ENCODE peak calls at places on chromosome 11, in four cellular contexts. One of them, this sample, is unnamed.

GRCh38 chr11:1653541-1654387 is 24.2 kb downstream of the KRTAP5-5 start:
- DNase-seq in left ventricle myocardium inferior: no peak
- DNase-seq in tibial nerve: no peak
- DNase-seq in sigmoid colon: no peak
- DNase-seq in this sample: no peak

GRCh38 chr11:111514216-111515031 is at the start of gene HOATZ:
- DNase-seq in left ventricle myocardium inferior: no peak
- DNase-seq in tibial nerve: no peak
- DNase-seq in sigmoid colon: no peak
- DNase-seq in this sample: no peak

GRCh38 chr11:55714982-55715888 is 53.2 kb downstream of the OR4C6 start:
- DNase-seq in left ventricle myocardium inferior: no peak
- DNase-seq in tibial nerve: no peak
- DNase-seq in sigmoid colon: no peak
- DNase-seq in this sample: no peak

GRCh38 chr11:6353367-6353987 is 33.2 kb upstream of the CAVIN3 start:
- DNase-seq in left ventricle myocardium inferior: peak
- DNase-seq in tibial nerve: peak
- DNase-seq in sigmoid colon: peak
- DNase-seq in this sample: peak

GRCh38 chr11:65431452-65432132 is 9.0 kb downstream of the NEAT1 start:
- DNase-seq in left ventricle myocardium inferior: no peak
- DNase-seq in tibial nerve: no peak
- DNase-seq in sigmoid colon: no peak
- DNase-seq in this sample: no peak

GRCh38 chr11:2787816-2788750 is 88.3 kb upstream of the KCNQ1OT1 start:
- DNase-seq in left ventricle myocardium inferior: peak
- DNase-seq in tibial nerve: no peak
- DNase-seq in sigmoid colon: peak
- DNase-seq in this sample: peak

GRCh38 chr11:12284321-12285050 is 92.9 kb upstream of the PARVA start:
- DNase-seq in left ventricle myocardium inferior: no peak
- DNase-seq in tibial nerve: peak
- DNase-seq in sigmoid colon: no peak
- DNase-seq in this sample: peak

GRCh38 chr11:115247404-115247803 is 256.8 kb downstream of the CADM1 start:
- DNase-seq in left ventricle myocardium inferior: no peak
- DNase-seq in tibial nerve: no peak
- DNase-seq in sigmoid colon: no peak
- DNase-seq in this sample: no peak

GRCh38 chr11:16252373-16252772 is 104.0 kb downstream of the SOX6 start:
- DNase-seq in left ventricle myocardium inferior: no peak
- DNase-seq in tibial nerve: no peak
- DNase-seq in sigmoid colon: no peak
- DNase-seq in this sample: no peak

GRCh38 chr11:69287968-69288882 is 5.7 kb upstream of the MYEOV start:
- DNase-seq in left ventricle myocardium inferior: no peak
- DNase-seq in tibial nerve: no peak
- DNase-seq in sigmoid colon: no peak
- DNase-seq in this sample: no peak
- H3K4me3 ChIP-seq in left ventricle myocardium inferior: no peak
- H3K4me3 ChIP-seq in tibial nerve: no peak
- H3K4me3 ChIP-seq in sigmoid colon: no peak
- H3K4me3 ChIP-seq in this sample: no peak

GRCh38 chr11:118885319-118885718 is 1.6 kb downstream of the CXCR5 start:
- DNase-seq in left ventricle myocardium inferior: no peak
- DNase-seq in tibial nerve: no peak
- DNase-seq in sigmoid colon: no peak
- DNase-seq in this sample: no peak
- H3K27ac ChIP-seq in left ventricle myocardium inferior: no peak
- H3K27ac ChIP-seq in tibial nerve: no peak
- H3K27ac ChIP-seq in sigmoid colon: peak
- H3K27ac ChIP-seq in this sample: peak

GRCh38 chr11:67646535-67647336 is 3.8 kb downstream of the ACY3 start:
- DNase-seq in left ventricle myocardium inferior: no peak
- DNase-seq in tibial nerve: no peak
- DNase-seq in sigmoid colon: no peak
- DNase-seq in this sample: peak
- H3K4me3 ChIP-seq in left ventricle myocardium inferior: no peak
- H3K4me3 ChIP-seq in tibial nerve: no peak
- H3K4me3 ChIP-seq in sigmoid colon: no peak
- H3K4me3 ChIP-seq in this sample: no peak

DNA sequence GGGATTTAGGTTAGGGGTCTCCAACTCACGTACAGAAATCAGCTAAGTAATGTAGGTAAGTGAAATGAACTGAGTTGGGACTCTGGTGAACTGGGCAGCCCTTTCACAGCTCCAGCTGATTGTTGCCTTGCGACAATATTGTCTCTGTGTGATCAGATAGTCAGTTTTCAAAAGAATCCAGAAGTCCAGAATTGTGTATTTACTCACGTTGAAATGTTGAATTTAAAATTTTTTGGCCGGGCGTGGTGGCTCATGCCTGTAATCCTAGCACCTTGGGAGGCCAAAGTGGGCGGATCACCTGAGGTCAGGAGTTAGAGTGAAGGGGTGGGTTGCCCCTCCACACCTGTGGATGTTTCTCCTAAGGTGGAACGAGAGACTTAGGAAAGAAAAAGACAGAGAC is 18.8 kb upstream of the WDR74 start:
- DNase-seq in left ventricle myocardium inferior: no peak
- DNase-seq in tibial nerve: no peak
- DNase-seq in sigmoid colon: no peak
- DNase-seq in this sample: no peak
- H3K27ac ChIP-seq in left ventricle myocardium inferior: no peak
- H3K27ac ChIP-seq in tibial nerve: no peak
- H3K27ac ChIP-seq in sigmoid colon: no peak
- H3K27ac ChIP-seq in this sample: no peak

GRCh38 chr11:60971520-60971919 is at the start of gene CD6:
- DNase-seq in left ventricle myocardium inferior: no peak
- DNase-seq in tibial nerve: no peak
- DNase-seq in sigmoid colon: no peak
- DNase-seq in this sample: no peak

GRCh38 chr11:60973699-60974098 is 2.2 kb downstream of the CD6 start:
- DNase-seq in left ventricle myocardium inferior: no peak
- DNase-seq in tibial nerve: no peak
- DNase-seq in sigmoid colon: no peak
- DNase-seq in this sample: no peak

GRCh38 chr11:60972182-60973030 is 926 bp downstream of the CD6 start:
- DNase-seq in left ventricle myocardium inferior: no peak
- DNase-seq in tibial nerve: no peak
- DNase-seq in sigmoid colon: no peak
- DNase-seq in this sample: no peak

GRCh38 chr11:60977224-60977623 is 5.7 kb downstream of the CD6 start:
- DNase-seq in left ventricle myocardium inferior: no peak
- DNase-seq in tibial nerve: no peak
- DNase-seq in sigmoid colon: no peak
- DNase-seq in this sample: no peak

DNA sequence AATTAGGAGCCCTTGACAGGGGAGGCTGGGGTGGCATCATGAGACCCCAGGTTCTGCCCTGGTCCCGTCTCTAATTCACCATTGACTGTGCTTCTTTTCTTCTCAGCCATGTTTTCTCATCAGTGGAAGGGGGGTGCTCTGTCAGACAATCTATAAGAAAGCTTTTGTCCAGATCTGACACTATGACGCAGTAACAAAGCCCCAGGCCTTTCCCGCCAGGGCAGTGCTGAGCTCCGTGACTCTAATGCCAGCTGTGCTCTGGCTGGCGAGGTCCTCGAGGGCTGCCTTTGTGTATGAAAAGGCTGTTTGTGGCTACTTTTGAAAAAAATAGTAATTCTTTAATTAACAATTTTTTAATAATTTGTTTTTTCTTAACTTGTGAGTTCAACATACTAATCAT is 3.2 kb downstream of the CD6 start:
- DNase-seq in left ventricle myocardium inferior: no peak
- DNase-seq in tibial nerve: no peak
- DNase-seq in sigmoid colon: no peak
- DNase-seq in this sample: no peak
- H3K4me3 ChIP-seq in left ventricle myocardium inferior: no peak
- H3K4me3 ChIP-seq in tibial nerve: no peak
- H3K4me3 ChIP-seq in sigmoid colon: no peak
- H3K4me3 ChIP-seq in this sample: no peak

GRCh38 chr11:96189351-96189750 is 153.6 kb downstream of the MAML2 start:
- DNase-seq in left ventricle myocardium inferior: no peak
- DNase-seq in tibial nerve: no peak
- DNase-seq in sigmoid colon: no peak
- DNase-seq in this sample: no peak

GRCh38 chr11:96188625-96189006 is 154.4 kb downstream of the MAML2 start:
- DNase-seq in left ventricle myocardium inferior: no peak
- DNase-seq in tibial nerve: no peak
- DNase-seq in sigmoid colon: no peak
- DNase-seq in this sample: no peak

GRCh38 chr11:96185220-96185768 is 157.7 kb downstream of the MAML2 start:
- DNase-seq in left ventricle myocardium inferior: no peak
- DNase-seq in tibial nerve: no peak
- DNase-seq in sigmoid colon: no peak
- DNase-seq in this sample: no peak

GRCh38 chr11:96186806-96187205 is 156.2 kb downstream of the MAML2 start:
- DNase-seq in left ventricle myocardium inferior: no peak
- DNase-seq in tibial nerve: no peak
- DNase-seq in sigmoid colon: no peak
- DNase-seq in this sample: no peak

DNA sequence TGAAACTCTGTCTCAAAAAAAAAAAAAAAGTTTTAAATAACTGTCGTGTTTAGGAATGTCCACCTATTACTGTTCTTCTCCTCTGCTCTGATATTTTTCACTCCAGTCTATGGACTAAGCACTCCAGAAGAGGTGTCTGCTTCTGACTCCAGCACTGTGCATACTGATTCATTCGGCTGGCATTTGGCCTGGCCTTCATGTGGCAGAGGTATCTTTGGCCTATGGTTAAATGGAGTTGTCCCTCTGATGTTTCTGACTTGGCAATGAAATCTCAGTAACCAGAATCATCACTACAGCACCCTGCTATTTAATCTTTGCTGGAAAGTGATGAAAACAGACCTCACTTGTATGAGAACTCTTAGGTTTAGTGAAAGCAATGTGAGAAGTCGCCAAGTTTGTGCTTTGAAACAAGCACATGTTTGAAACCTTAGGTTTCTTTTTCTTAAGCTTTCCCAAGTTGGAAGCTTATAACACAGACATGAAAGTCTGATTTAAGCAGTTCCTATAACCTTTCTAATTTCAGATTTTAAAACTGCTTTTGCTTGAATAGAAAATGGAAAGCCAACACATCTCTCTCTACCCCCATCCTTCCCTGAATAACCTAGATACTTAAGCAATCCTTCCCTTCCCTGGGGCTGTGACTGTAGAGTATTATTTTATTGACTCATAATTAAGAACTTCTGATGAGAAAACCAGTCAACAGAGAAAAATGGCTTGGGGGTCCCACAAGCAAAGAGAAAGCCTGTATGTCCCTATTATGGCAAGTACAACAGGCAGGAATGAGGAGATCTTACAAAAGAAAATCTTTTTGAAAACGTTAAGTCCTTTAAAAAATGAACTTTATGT is 155.0 kb downstream of the MAML2 start:
- DNase-seq in left ventricle myocardium inferior: peak
- DNase-seq in tibial nerve: no peak
- DNase-seq in sigmoid colon: no peak
- DNase-seq in this sample: no peak
- H3K27ac ChIP-seq in left ventricle myocardium inferior: peak
- H3K27ac ChIP-seq in tibial nerve: peak
- H3K27ac ChIP-seq in sigmoid colon: peak
- H3K27ac ChIP-seq in this sample: peak

This sample was measured in coronary artery.